ENCODE peak calls at places on chromosomes 2 and 18, in six cellular contexts. One of them, this sample, is unnamed.

GRCh38 chr2:203453858-203454451 is 81.1 kb downstream of the RAPH1 start:
- DNase-seq in endothelial cell of umbilical vein: peak
- DNase-seq in glutamatergic neuron: no peak
- DNase-seq in WTC11: no peak
- DNase-seq in neural progenitor cell: peak
- DNase-seq in lower leg skin: no peak
- DNase-seq in this sample: no peak

GRCh38 chr2:46294185-46294836 is 2.9 kb upstream of the EPAS1 start:
- DNase-seq in lower leg skin: peak
- DNase-seq in glutamatergic neuron: peak
- DNase-seq in neural progenitor cell: peak
- DNase-seq in WTC11: peak
- DNase-seq in endothelial cell of umbilical vein: peak
- DNase-seq in this sample: no peak

GRCh38 chr2:85611705-85612587 is at the start of gene C2orf68:
- DNase-seq in lower leg skin: peak
- DNase-seq in neural progenitor cell: peak
- DNase-seq in endothelial cell of umbilical vein: peak
- DNase-seq in WTC11: peak
- DNase-seq in glutamatergic neuron: peak
- DNase-seq in this sample: peak

GRCh38 chr18:59631583-59632181 is 65.5 kb downstream of the CCBE1 start:
- DNase-seq in WTC11: peak
- DNase-seq in glutamatergic neuron: peak
- DNase-seq in lower leg skin: no peak
- DNase-seq in endothelial cell of umbilical vein: peak
- DNase-seq in neural progenitor cell: peak
- DNase-seq in this sample: no peak

GRCh38 chr2:121123268-121123667 is 161.7 kb downstream of the TFCP2L1 start:
- DNase-seq in lower leg skin: no peak
- DNase-seq in WTC11: no peak
- DNase-seq in glutamatergic neuron: no peak
- DNase-seq in endothelial cell of umbilical vein: no peak
- DNase-seq in neural progenitor cell: no peak
- DNase-seq in this sample: no peak

GRCh38 chr2:110718990-110719389 is 13.4 kb upstream of the ACOXL start:
- DNase-seq in WTC11: no peak
- DNase-seq in glutamatergic neuron: no peak
- DNase-seq in neural progenitor cell: no peak
- DNase-seq in lower leg skin: no peak
- DNase-seq in endothelial cell of umbilical vein: no peak
- DNase-seq in this sample: no peak

GRCh38 chr2:108182489-108182888 is 57.3 kb upstream of the SULT1C3 start:
- DNase-seq in lower leg skin: no peak
- DNase-seq in glutamatergic neuron: peak
- DNase-seq in WTC11: peak
- DNase-seq in endothelial cell of umbilical vein: no peak
- DNase-seq in neural progenitor cell: peak
- DNase-seq in this sample: no peak

GRCh38 chr2:238502956-238503791 is 76.4 kb downstream of the ASB1 start:
- DNase-seq in neural progenitor cell: no peak
- DNase-seq in endothelial cell of umbilical vein: no peak
- DNase-seq in WTC11: no peak
- DNase-seq in lower leg skin: peak
- DNase-seq in glutamatergic neuron: no peak
- DNase-seq in this sample: no peak

GRCh38 chr2:132503621-132504200 is 87.1 kb downstream of the GPR39 start:
- DNase-seq in endothelial cell of umbilical vein: no peak
- DNase-seq in neural progenitor cell: no peak
- DNase-seq in glutamatergic neuron: no peak
- DNase-seq in WTC11: no peak
- DNase-seq in lower leg skin: no peak
- DNase-seq in this sample: no peak

GRCh38 chr2:130370490-130370889 is 14.6 kb downstream of the PTPN18 start:
- DNase-seq in WTC11: no peak
- DNase-seq in glutamatergic neuron: no peak
- DNase-seq in lower leg skin: peak
- DNase-seq in neural progenitor cell: no peak
- DNase-seq in endothelial cell of umbilical vein: no peak
- DNase-seq in this sample: no peak

GRCh38 chr2:203804070-203804469 is 63.5 kb upstream of the CTLA4 start:
- DNase-seq in WTC11: no peak
- DNase-seq in endothelial cell of umbilical vein: no peak
- DNase-seq in glutamatergic neuron: no peak
- DNase-seq in neural progenitor cell: no peak
- DNase-seq in lower leg skin: no peak
- DNase-seq in this sample: no peak

GRCh38 chr2:24793752-24794477 is 690 bp downstream of the CENPO start:
- DNase-seq in endothelial cell of umbilical vein: peak
- DNase-seq in lower leg skin: no peak
- DNase-seq in WTC11: peak
- DNase-seq in glutamatergic neuron: peak
- DNase-seq in neural progenitor cell: peak
- DNase-seq in this sample: no peak

DNA sequence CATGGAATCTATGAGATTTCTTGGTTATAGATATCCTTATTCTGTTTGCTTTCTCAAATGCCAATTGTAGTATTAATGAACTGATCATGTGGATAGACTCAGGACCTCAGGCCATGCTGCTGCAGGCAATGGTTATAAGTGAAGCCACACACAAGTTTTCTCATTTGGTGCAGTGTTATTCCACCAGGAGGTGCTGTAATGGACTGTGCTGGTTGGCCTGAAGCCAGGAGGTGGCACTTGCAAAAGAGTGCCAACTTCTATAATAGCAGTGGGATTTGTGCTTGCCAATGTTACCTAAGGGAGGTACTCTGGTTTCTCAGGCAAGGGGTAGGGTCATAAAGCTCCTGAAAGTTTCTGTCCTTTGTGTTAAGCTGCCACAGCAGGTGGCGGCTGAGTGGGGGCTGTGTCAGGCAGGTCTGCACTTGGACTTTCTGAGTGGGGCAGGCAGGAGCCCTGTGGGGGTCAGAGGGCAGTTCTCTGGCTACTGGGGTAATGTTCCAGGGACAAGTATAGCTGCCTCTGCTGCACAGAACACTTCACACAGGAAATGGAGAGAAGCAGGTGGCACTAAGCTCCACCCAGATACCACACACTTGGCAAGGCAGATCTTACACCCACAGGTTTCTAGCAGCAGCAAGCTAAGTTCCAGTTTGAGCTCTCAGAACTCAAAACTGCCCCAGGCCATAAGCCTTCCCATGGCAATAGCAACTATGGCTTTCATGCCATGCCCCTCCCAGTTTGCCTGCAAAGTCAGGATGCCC is 352.6 kb upstream of the CWC22 start:
- DNase-seq in glutamatergic neuron: no peak
- DNase-seq in endothelial cell of umbilical vein: no peak
- DNase-seq in neural progenitor cell: no peak
- DNase-seq in lower leg skin: no peak
- DNase-seq in WTC11: no peak
- DNase-seq in this sample: no peak
- TF ChIP-seq CTCF in glutamatergic neuron: no peak
- TF ChIP-seq CTCF in endothelial cell of umbilical vein: peak
- TF ChIP-seq CTCF in neural progenitor cell: peak
- TF ChIP-seq CTCF in lower leg skin: no peak
- TF ChIP-seq CTCF in WTC11: no peak
- TF ChIP-seq CTCF in this sample: no peak

GRCh38 chr18:37684590-37684989 is 119.0 kb upstream of the CELF4 start:
- DNase-seq in glutamatergic neuron: no peak
- DNase-seq in WTC11: no peak
- DNase-seq in lower leg skin: no peak
- DNase-seq in neural progenitor cell: no peak
- DNase-seq in endothelial cell of umbilical vein: no peak
- DNase-seq in this sample: no peak
- TF ChIP-seq CTCF in glutamatergic neuron: no peak
- TF ChIP-seq CTCF in WTC11: no peak
- TF ChIP-seq CTCF in lower leg skin: no peak
- TF ChIP-seq CTCF in neural progenitor cell: peak
- TF ChIP-seq CTCF in endothelial cell of umbilical vein: no peak
- TF ChIP-seq CTCF in this sample: no peak

GRCh38 chr18:56997200-56997599 is 149.7 kb upstream of the BOD1L2 start:
- DNase-seq in glutamatergic neuron: no peak
- DNase-seq in endothelial cell of umbilical vein: no peak
- DNase-seq in WTC11: no peak
- DNase-seq in lower leg skin: no peak
- DNase-seq in neural progenitor cell: no peak
- DNase-seq in this sample: no peak
- TF ChIP-seq CTCF in glutamatergic neuron: no peak
- TF ChIP-seq CTCF in endothelial cell of umbilical vein: no peak
- TF ChIP-seq CTCF in WTC11: no peak
- TF ChIP-seq CTCF in lower leg skin: no peak
- TF ChIP-seq CTCF in neural progenitor cell: no peak
- TF ChIP-seq CTCF in this sample: no peak

GRCh38 chr2:150125708-150126107 is 361.8 kb downstream of the RND3 start:
- DNase-seq in glutamatergic neuron: no peak
- DNase-seq in neural progenitor cell: peak
- DNase-seq in endothelial cell of umbilical vein: peak
- DNase-seq in WTC11: no peak
- DNase-seq in lower leg skin: no peak
- DNase-seq in this sample: no peak
- TF ChIP-seq CTCF in glutamatergic neuron: no peak
- TF ChIP-seq CTCF in neural progenitor cell: no peak
- TF ChIP-seq CTCF in endothelial cell of umbilical vein: no peak
- TF ChIP-seq CTCF in WTC11: no peak
- TF ChIP-seq CTCF in lower leg skin: no peak
- TF ChIP-seq CTCF in this sample: no peak

GRCh38 chr18:9739516-9739915 is 31.4 kb downstream of the RAB31 start:
- DNase-seq in lower leg skin: no peak
- DNase-seq in neural progenitor cell: no peak
- DNase-seq in WTC11: no peak
- DNase-seq in endothelial cell of umbilical vein: no peak
- DNase-seq in glutamatergic neuron: no peak
- DNase-seq in this sample: no peak
- TF ChIP-seq CTCF in lower leg skin: no peak
- TF ChIP-seq CTCF in neural progenitor cell: peak
- TF ChIP-seq CTCF in WTC11: no peak
- TF ChIP-seq CTCF in endothelial cell of umbilical vein: no peak
- TF ChIP-seq CTCF in glutamatergic neuron: no peak
- TF ChIP-seq CTCF in this sample: no peak

This sample was measured in progenitor cell of endocrine pancreas.